ENCODE peak calls at places on chromosomes 1 and 21, in five cellular contexts. One of them, this sample, is unnamed.
A peak's percentile ranks its signal among the peaks of the same experiment; 100 is the strongest.

GRCh38 chr1:198156111-198156744 is 570 bp upstream of the NEK7 start:
- DNase-seq in mesenchymal stem cell: peak; percentile 76
- DNase-seq in H1: peak; percentile 33
- DNase-seq in H9: peak; percentile 75
- DNase-seq in neuronal stem cell: peak; percentile 40
- DNase-seq in this sample: peak; percentile 94

GRCh38 chr1:41305576-41306365 is 55.5 kb upstream of the FOXO6 start:
- DNase-seq in mesenchymal stem cell: no peak
- DNase-seq in H1: no peak
- DNase-seq in H9: peak; percentile 52
- DNase-seq in neuronal stem cell: peak; percentile 41
- DNase-seq in this sample: no peak

GRCh38 chr1:25617626-25618432 is 1.2 kb downstream of the MAN1C1 start:
- DNase-seq in mesenchymal stem cell: no peak
- DNase-seq in H1: no peak
- DNase-seq in H9: no peak
- DNase-seq in neuronal stem cell: no peak
- DNase-seq in this sample: peak; percentile 20

GRCh38 chr1:162014202-162014601 is 9.5 kb downstream of the OLFML2B start:
- DNase-seq in mesenchymal stem cell: no peak
- DNase-seq in H1: no peak
- DNase-seq in H9: no peak
- DNase-seq in neuronal stem cell: no peak
- DNase-seq in this sample: no peak

GRCh38 chr1:163535401-163535800 is 213.6 kb downstream of the NUF2 start:
- DNase-seq in mesenchymal stem cell: no peak
- DNase-seq in H1: no peak
- DNase-seq in H9: no peak
- DNase-seq in neuronal stem cell: no peak
- DNase-seq in this sample: no peak

GRCh38 chr1:24085007-24085406 is 26.9 kb downstream of the MYOM3 start:
- DNase-seq in mesenchymal stem cell: no peak
- DNase-seq in H1: no peak
- DNase-seq in H9: no peak
- DNase-seq in neuronal stem cell: no peak
- DNase-seq in this sample: no peak

GRCh38 chr1:67583462-67583950 is 101.5 kb upstream of the GADD45A start:
- DNase-seq in mesenchymal stem cell: no peak
- DNase-seq in H1: no peak
- DNase-seq in H9: no peak
- DNase-seq in neuronal stem cell: no peak
- DNase-seq in this sample: no peak

GRCh38 chr1:116375165-116375883 is 2.3 kb downstream of the ATP1A1 start:
- DNase-seq in mesenchymal stem cell: peak; percentile 51
- DNase-seq in H1: no peak
- DNase-seq in H9: no peak
- DNase-seq in neuronal stem cell: no peak
- DNase-seq in this sample: no peak

GRCh38 chr1:231172411-231172810 is 10.6 kb downstream of the TRIM67 start:
- DNase-seq in mesenchymal stem cell: no peak
- DNase-seq in H1: no peak
- DNase-seq in H9: no peak
- DNase-seq in neuronal stem cell: no peak
- DNase-seq in this sample: peak; percentile 22

GRCh38 chr21:14740692-14741091 is 194.6 kb upstream of the SAMSN1 start:
- DNase-seq in mesenchymal stem cell: no peak
- DNase-seq in H1: no peak
- DNase-seq in H9: no peak
- DNase-seq in neuronal stem cell: no peak
- DNase-seq in this sample: no peak

GRCh38 chr1:35288761-35289160 is 20.3 kb downstream of the ZMYM4 start:
- DNase-seq in mesenchymal stem cell: peak; percentile 54
- DNase-seq in H1: no peak
- DNase-seq in H9: no peak
- DNase-seq in neuronal stem cell: no peak
- DNase-seq in this sample: no peak

GRCh38 chr21:34698270-34699015 is 29.6 kb downstream of the CLIC6 start:
- DNase-seq in mesenchymal stem cell: no peak
- DNase-seq in H1: no peak
- DNase-seq in H9: no peak
- DNase-seq in neuronal stem cell: no peak
- DNase-seq in this sample: no peak

GRCh38 chr1:186295980-186296379 is 79.1 kb downstream of the TPR start:
- DNase-seq in mesenchymal stem cell: no peak
- DNase-seq in H1: no peak
- DNase-seq in H9: no peak
- DNase-seq in neuronal stem cell: no peak
- DNase-seq in this sample: no peak

GRCh38 chr1:111378806-111379205 is 48.7 kb downstream of the OVGP1 start:
- DNase-seq in mesenchymal stem cell: no peak
- DNase-seq in H1: no peak
- DNase-seq in H9: no peak
- DNase-seq in neuronal stem cell: no peak
- DNase-seq in this sample: peak; percentile 21

GRCh38 chr1:234589854-234590620 is 19.9 kb downstream of the IRF2BP2 start:
- DNase-seq in mesenchymal stem cell: peak; percentile 38
- DNase-seq in H1: no peak
- DNase-seq in H9: no peak
- DNase-seq in neuronal stem cell: no peak
- DNase-seq in this sample: no peak

GRCh38 chr1:84944767-84945486 is 51.9 kb upstream of the LPAR3 start:
- DNase-seq in mesenchymal stem cell: peak; percentile 95
- DNase-seq in H1: no peak
- DNase-seq in H9: peak; percentile 61
- DNase-seq in neuronal stem cell: peak; percentile 87
- DNase-seq in this sample: peak; percentile 71

GRCh38 chr1:204073837-204074273 is 940 bp downstream of the SOX13 start:
- DNase-seq in mesenchymal stem cell: peak; percentile 59
- DNase-seq in H1: no peak
- DNase-seq in H9: no peak
- DNase-seq in neuronal stem cell: no peak
- DNase-seq in this sample: peak; percentile 36

GRCh38 chr1:31460027-31460426 is 47.0 kb downstream of the SERINC2 start:
- DNase-seq in mesenchymal stem cell: peak; percentile 6
- DNase-seq in H1: no peak
- DNase-seq in H9: no peak
- DNase-seq in neuronal stem cell: no peak
- DNase-seq in this sample: no peak

GRCh38 chr1:202324646-202325045 is 17.1 kb downstream of the UBE2T start:
- DNase-seq in mesenchymal stem cell: no peak
- DNase-seq in H1: no peak
- DNase-seq in H9: no peak
- DNase-seq in neuronal stem cell: no peak
- DNase-seq in this sample: no peak

GRCh38 chr1:234125283-234125682 is 220.8 kb downstream of the SLC35F3 start:
- DNase-seq in mesenchymal stem cell: peak; percentile 12
- DNase-seq in H1: peak; percentile 56
- DNase-seq in H9: peak; percentile 91
- DNase-seq in neuronal stem cell: peak; percentile 57
- DNase-seq in this sample: peak; percentile 78

GRCh38 chr1:225537554-225538251 is 109.9 kb upstream of the LBR start:
- DNase-seq in mesenchymal stem cell: no peak
- DNase-seq in H1: no peak
- DNase-seq in H9: no peak
- DNase-seq in neuronal stem cell: no peak
- DNase-seq in this sample: no peak

GRCh38 chr1:205589618-205590456 is 42.0 kb downstream of the ELK4 start:
- DNase-seq in mesenchymal stem cell: no peak
- DNase-seq in H1: no peak
- DNase-seq in H9: no peak
- DNase-seq in neuronal stem cell: no peak
- DNase-seq in this sample: no peak

GRCh38 chr1:92886886-92887419 is 55.1 kb downstream of the RPL5 start:
- DNase-seq in mesenchymal stem cell: no peak
- DNase-seq in H1: no peak
- DNase-seq in H9: no peak
- DNase-seq in neuronal stem cell: no peak
- DNase-seq in this sample: no peak

GRCh38 chr1:92134331-92134730 is 54.2 kb downstream of the BTBD8 start:
- DNase-seq in mesenchymal stem cell: no peak
- DNase-seq in H1: no peak
- DNase-seq in H9: no peak
- DNase-seq in neuronal stem cell: no peak
- DNase-seq in this sample: no peak

GRCh38 chr1:29900086-29900485 is 663.8 kb downstream of the PTPRU start:
- DNase-seq in mesenchymal stem cell: no peak
- DNase-seq in H1: no peak
- DNase-seq in H9: no peak
- DNase-seq in neuronal stem cell: no peak
- DNase-seq in this sample: no peak

GRCh38 chr1:203144661-203145060 is 17.1 kb downstream of the ADORA1 start:
- DNase-seq in mesenchymal stem cell: no peak
- DNase-seq in H1: no peak
- DNase-seq in H9: no peak
- DNase-seq in neuronal stem cell: no peak
- DNase-seq in this sample: no peak

GRCh38 chr1:219772265-219773036 is 155.9 kb downstream of the SLC30A10 start:
- DNase-seq in mesenchymal stem cell: no peak
- DNase-seq in H1: no peak
- DNase-seq in H9: no peak
- DNase-seq in neuronal stem cell: no peak
- DNase-seq in this sample: no peak

GRCh38 chr1:45018599-45019230 is 6.7 kb downstream of the UROD start:
- DNase-seq in mesenchymal stem cell: peak; percentile 60
- DNase-seq in H1: no peak
- DNase-seq in H9: peak; percentile 82
- DNase-seq in neuronal stem cell: peak; percentile 58
- DNase-seq in this sample: peak; percentile 61

GRCh38 chr1:15262003-15262377 is 15.0 kb downstream of the FHAD1 start:
- DNase-seq in mesenchymal stem cell: no peak
- DNase-seq in H1: no peak
- DNase-seq in H9: no peak
- DNase-seq in neuronal stem cell: no peak
- DNase-seq in this sample: no peak

GRCh38 chr1:93839307-93839706 is 39.7 kb downstream of the DNTTIP2 start:
- DNase-seq in mesenchymal stem cell: peak; percentile 82
- DNase-seq in H1: no peak
- DNase-seq in H9: no peak
- DNase-seq in neuronal stem cell: no peak
- DNase-seq in this sample: peak; percentile 69

GRCh38 chr1:167935252-167936067 is 1.0 kb upstream of the DCAF6 start:
- DNase-seq in mesenchymal stem cell: peak; percentile 62
- DNase-seq in H1: no peak
- DNase-seq in H9: no peak
- DNase-seq in neuronal stem cell: no peak
- DNase-seq in this sample: peak; percentile 62

GRCh38 chr1:85278853-85279314 is 2.5 kb upstream of the BCL10 start:
- DNase-seq in mesenchymal stem cell: peak; percentile 97
- DNase-seq in H1: no peak
- DNase-seq in H9: no peak
- DNase-seq in neuronal stem cell: no peak
- DNase-seq in this sample: peak; percentile 63

GRCh38 chr1:103025858-103026409 is 82.4 kb downstream of the COL11A1 start:
- DNase-seq in mesenchymal stem cell: no peak
- DNase-seq in H1: no peak
- DNase-seq in H9: no peak
- DNase-seq in neuronal stem cell: no peak
- DNase-seq in this sample: no peak

GRCh38 chr1:24491577-24492360 is 10.9 kb upstream of the RCAN3 start:
- DNase-seq in mesenchymal stem cell: no peak
- DNase-seq in H1: no peak
- DNase-seq in H9: no peak
- DNase-seq in neuronal stem cell: no peak
- DNase-seq in this sample: no peak

GRCh38 chr1:84505167-84506001 is 802 bp upstream of the SPATA1 start:
- DNase-seq in mesenchymal stem cell: no peak
- DNase-seq in H1: no peak
- DNase-seq in H9: no peak
- DNase-seq in neuronal stem cell: no peak
- DNase-seq in this sample: peak; percentile 8

GRCh38 chr1:177944673-177945014 is 25.2 kb downstream of the SEC16B start:
- DNase-seq in mesenchymal stem cell: no peak
- DNase-seq in H1: no peak
- DNase-seq in H9: no peak
- DNase-seq in neuronal stem cell: no peak
- DNase-seq in this sample: no peak
- H2BK12ac ChIP-seq in mesenchymal stem cell: no peak overlapping the region
- H2BK12ac ChIP-seq in H1: no peak overlapping the region
- H2BK12ac ChIP-seq in H9: no peak overlapping the region
- H2BK12ac ChIP-seq in neuronal stem cell: peak overlapping the region; percentile 59
- H2BK12ac ChIP-seq in this sample: no peak overlapping the region

GRCh38 chr1:22258696-22259095 is 115.8 kb upstream of the WNT4 start:
- DNase-seq in mesenchymal stem cell: peak; percentile 89
- DNase-seq in H1: no peak
- DNase-seq in H9: no peak
- DNase-seq in neuronal stem cell: no peak
- DNase-seq in this sample: no peak
- H4K91ac ChIP-seq in mesenchymal stem cell: peak overlapping the region; percentile 95
- H4K91ac ChIP-seq in H1: no peak overlapping the region
- H4K91ac ChIP-seq in H9: no peak overlapping the region
- H4K91ac ChIP-seq in neuronal stem cell: no peak overlapping the region
- H4K91ac ChIP-seq in this sample: peak overlapping the region; percentile 87

GRCh38 chr1:26915204-26915842 is 1.5 kb upstream of the NR0B2 start:
- DNase-seq in mesenchymal stem cell: no peak
- DNase-seq in H1: no peak
- DNase-seq in H9: no peak
- DNase-seq in neuronal stem cell: no peak
- DNase-seq in this sample: no peak
- H2AFZ ChIP-seq in mesenchymal stem cell: no peak overlapping the region
- H2AFZ ChIP-seq in H1: no peak overlapping the region
- H2AFZ ChIP-seq in H9: no peak overlapping the region
- H2AFZ ChIP-seq in neuronal stem cell: no peak overlapping the region
- H2AFZ ChIP-seq in this sample: no peak overlapping the region

DNA sequence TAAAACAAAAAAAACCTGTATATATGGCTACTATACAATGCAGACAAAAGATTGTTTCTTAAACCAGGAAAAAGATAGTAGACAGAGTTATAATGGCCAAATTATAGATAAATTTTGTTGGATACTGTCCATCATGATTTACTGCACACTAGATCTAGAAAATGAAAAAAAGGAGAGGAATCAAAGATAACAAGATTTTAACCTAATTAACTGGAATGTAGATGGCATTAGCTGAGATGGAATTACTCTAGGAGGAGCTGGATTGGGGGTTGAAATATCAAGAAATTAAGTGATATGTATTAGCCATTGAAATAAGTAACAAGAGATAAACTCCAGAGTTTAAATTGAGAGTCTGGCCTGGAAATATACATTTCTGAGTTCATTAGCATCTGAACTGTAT is 1489.1 kb downstream of the PLA2G4A start:
- DNase-seq in mesenchymal stem cell: no peak
- DNase-seq in H1: no peak
- DNase-seq in H9: no peak
- DNase-seq in neuronal stem cell: no peak
- DNase-seq in this sample: no peak
- H2BK12ac ChIP-seq in mesenchymal stem cell: no peak overlapping the region
- H2BK12ac ChIP-seq in H1: no peak overlapping the region
- H2BK12ac ChIP-seq in H9: no peak overlapping the region
- H2BK12ac ChIP-seq in neuronal stem cell: no peak overlapping the region
- H2BK12ac ChIP-seq in this sample: no peak overlapping the region

This sample was measured in trophoblast cell.